ENCODE peak calls at places on chromosomes 13 and 19, in six cellular contexts. R, V, O, W, H and C are unnamed samples.

GRCh38 chr19:3475449-3475848 is 4.9 kb downstream of the SMIM24 start:
- DNase-seq in V (no peak), R (no peak), H (no peak), O (no peak), W (no peak), C (no peak)

GRCh38 chr19:33225458-33225925 is at the start of gene SLC7A10:
- DNase-seq in R (no peak), O (no peak), H (peak), V (no peak), W (no peak), C (peak)

GRCh38 chr19:30649934-30650614 is 277.9 kb downstream of the ZNF536 start:
- DNase-seq in R (no peak), W (no peak), O (no peak), V (peak), H (no peak), C (peak)

GRCh38 chr13:35881360-35881759 is 249.8 kb downstream of the DCLK1 start:
- DNase-seq in W (no peak), H (no peak), V (no peak), O (no peak), R (no peak), C (no peak)

GRCh38 chr13:107586216-107586615 is 629.1 kb downstream of the LIG4 start:
- DNase-seq in H (no peak), V (no peak), O (no peak), W (no peak), R (no peak), C (no peak)

GRCh38 chr13:43127103-43127817 is 103.9 kb downstream of the DNAJC15 start:
- DNase-seq in W (no peak), V (no peak), R (no peak), H (no peak), O (no peak), C (peak)

GRCh38 chr13:30908416-30908980 is 2.4 kb downstream of the MEDAG start:
- DNase-seq in V (peak), H (no peak), W (no peak), R (no peak), O (no peak), C (no peak)

GRCh38 chr19:10364644-10365043 is 15.7 kb downstream of the TYK2 start:
- DNase-seq in V (no peak), H (peak), R (no peak), O (no peak), W (no peak), C (no peak)

GRCh38 chr19:6005321-6006069 is 27.6 kb upstream of the RANBP3 start:
- DNase-seq in W (no peak), O (no peak), V (no peak), R (no peak), H (no peak), C (no peak)

GRCh38 chr13:61246351-61246750 is 169.3 kb downstream of the PCDH20 start:
- DNase-seq in R (no peak), O (no peak), H (no peak), W (no peak), V (no peak), C (no peak)

GRCh38 chr13:47288546-47288945 is 391.7 kb upstream of the HTR2A start:
- DNase-seq in H (no peak), R (peak), V (no peak), O (no peak), W (no peak), C (no peak)

GRCh38 chr13:41458187-41458938 is 1.0 kb downstream of the RGCC start:
- DNase-seq in H (peak), V (peak), O (peak), R (no peak), W (peak), C (peak)

GRCh38 chr19:18611327-18612050 is 1.2 kb upstream of the TMEM59L start:
- DNase-seq in O (peak), H (no peak), R (no peak), V (no peak), W (peak), C (peak)

GRCh38 chr19:48466571-48467325 is 2.4 kb upstream of the CYTH2 start:
- DNase-seq in O (no peak), V (peak), R (no peak), H (peak), W (no peak), C (no peak)

GRCh38 chr13:35143123-35143522 is 201.1 kb downstream of the NBEA start:
- DNase-seq in O (no peak), W (no peak), V (no peak), H (no peak), R (no peak), C (no peak)

GRCh38 chr13:96090240-96091101 is 564 bp downstream of the HS6ST3 start:
- DNase-seq in R (no peak), W (peak), O (no peak), V (peak), H (peak), C (peak)

GRCh38 chr13:26280822-26281221 is 26.9 kb downstream of the CDK8 start:
- DNase-seq in V (peak), R (no peak), H (no peak), O (no peak), W (no peak), C (peak)

GRCh38 chr13:46354143-46355087 is 32.6 kb downstream of the RUBCNL start:
- DNase-seq in O (no peak), R (peak), V (no peak), H (no peak), W (no peak), C (no peak)

GRCh38 chr19:55304279-55304978 is 20.6 kb downstream of the BRSK1 start:
- DNase-seq in V (peak), H (no peak), O (no peak), R (no peak), W (peak), C (peak)

GRCh38 chr19:6719540-6719861 is 949 bp downstream of the C3 start:
- DNase-seq in O (no peak), H (no peak), R (no peak), W (no peak), V (no peak), C (no peak)

GRCh38 chr13:107847406-107847805 is 367.9 kb downstream of the LIG4 start:
- DNase-seq in V (no peak), O (no peak), W (peak), R (no peak), H (no peak), C (peak)

GRCh38 chr19:42480335-42481095 is 37.8 kb upstream of the CXCL17 start:
- DNase-seq in H (no peak), R (peak), O (peak), V (peak), W (no peak), C (peak)

GRCh38 chr19:56942749-56943148 is 102.2 kb upstream of the PEG3 start:
- DNase-seq in H (peak), W (peak), O (peak), V (peak), R (no peak), C (peak)

GRCh38 chr19:42149447-42150202 is 17.4 kb upstream of the POU2F2 start:
- DNase-seq in W (peak), R (no peak), H (no peak), V (no peak), O (no peak), C (no peak)

GRCh38 chr13:114049026-114049425 is 75.2 kb upstream of the C13orf46 start:
- DNase-seq in V (no peak), R (no peak), W (no peak), O (peak), H (no peak), C (no peak)

GRCh38 chr19:53172892-53173291 is 14.0 kb upstream of the ZNF347 start:
- DNase-seq in W (no peak), H (no peak), O (no peak), V (peak), R (no peak), C (no peak)

GRCh38 chr19:32224371-32225244 is 120.8 kb upstream of the ZNF507 start:
- DNase-seq in W (peak), R (no peak), H (peak), O (peak), V (peak), C (peak)